ENCODE peak calls at places on chromosomes 4 and X, in eight cellular contexts. Y is HCT116, Q is SK-N-SH, O is A549, K is GM12878, L is Panc1, H is K562, F is HepG2. X is an unnamed sample.
A peak's percentile ranks its signal among the peaks of the same experiment; 100 is the strongest.

GRCh38 chrX:10939384-10939783 is 171.7 kb upstream of the HCCS start:
- DNase-seq in Y (no peak), Q (no peak), O (peak; percentile 4), K (no peak), L (no peak), H (no peak), F (peak; percentile 64), X (no peak)

GRCh38 chrX:33379839-33380238 is 168.5 kb upstream of the DMD start:
- DNase-seq in Y (no peak), Q (no peak), O (no peak), K (no peak), L (no peak), H (no peak), F (no peak), X (no peak)

GRCh38 chr4:37383579-37384229 is 139.2 kb downstream of the NWD2 start:
- DNase-seq in Y (peak; percentile 36), Q (peak; percentile 9), O (peak; percentile 14), K (no peak), L (peak; percentile 32), H (peak; percentile 41), F (peak; percentile 30), X (peak; percentile 44)

GRCh38 chr4:187993827-187994226 is 1.7 kb upstream of the ZFP42 start:
- DNase-seq in Y (peak; percentile 34), Q (no peak), O (peak; percentile 28), K (no peak), L (no peak), H (no peak), F (no peak), X (no peak)

GRCh38 chr4:73648478-73648877 is 28.2 kb upstream of the RASSF6 start:
- DNase-seq in Y (no peak), Q (no peak), O (no peak), K (no peak), L (no peak), H (no peak), F (no peak), X (no peak)

GRCh38 chrX:43813898-43814297 is 68.4 kb downstream of the MAOB start:
- DNase-seq in Y (peak; percentile 10), Q (no peak), O (peak; percentile 29), K (no peak), L (no peak), H (no peak), F (no peak), X (no peak)

GRCh38 chr4:140330311-140330900 is 43.0 kb upstream of the SCOC start:
- DNase-seq in Y (peak; percentile 44), Q (no peak), O (peak; percentile 41), K (no peak), L (no peak), H (peak; percentile 23), F (peak; percentile 18), X (no peak)

GRCh38 chrX:19204623-19205022 is 82.4 kb upstream of the ADGRG2 start:
- DNase-seq in Y (no peak), Q (no peak), O (no peak), K (no peak), L (no peak), H (no peak), F (no peak), X (no peak)

GRCh38 chr4:37825943-37826281 is 574 bp upstream of the PGM2 start:
- DNase-seq in Y (no peak), Q (peak; percentile 43), O (no peak), K (no peak), L (peak; percentile 25), H (no peak), F (no peak), X (no peak)

GRCh38 chr4:149441338-149441737 is 374.3 kb downstream of the IQCM start:
- DNase-seq in Y (no peak), Q (no peak), O (no peak), K (no peak), L (no peak), H (no peak), F (no peak), X (no peak)

GRCh38 chrX:20545538-20545937 is 278.8 kb upstream of the RPS6KA3 start:
- DNase-seq in Y (no peak), Q (no peak), O (no peak), K (no peak), L (no peak), H (no peak), F (no peak), X (no peak)

GRCh38 chr4:175422331-175422730 is 389.7 kb downstream of the GPM6A start:
- DNase-seq in Y (no peak), Q (no peak), O (peak; percentile 37), K (no peak), L (no peak), H (no peak), F (no peak), X (no peak)

GRCh38 chr4:90028460-90028859 is 98.7 kb upstream of the CCSER1 start:
- DNase-seq in Y (no peak), Q (no peak), O (no peak), K (no peak), L (no peak), H (no peak), F (no peak), X (no peak)

GRCh38 chr4:9944431-9945425 is 76.6 kb downstream of the SLC2A9 start:
- DNase-seq in Y (no peak), Q (no peak), O (no peak), K (no peak), L (no peak), H (no peak), F (no peak), X (no peak)

GRCh38 chr4:3637326-3638016 is 105.2 kb upstream of the LRPAP1 start:
- DNase-seq in Y (no peak), Q (no peak), O (no peak), K (no peak), L (no peak), H (no peak), F (no peak), X (no peak)

GRCh38 chrX:789096-789495 is 158.5 kb downstream of the SHOX start:
- DNase-seq in Y (no peak), Q (no peak), O (no peak), K (no peak), L (no peak), H (no peak), F (no peak), X (no peak)

GRCh38 chr4:156898373-156899117 is 73.1 kb downstream of the PDGFC start:
- DNase-seq in Y (no peak), Q (no peak), O (no peak), K (no peak), L (no peak), H (no peak), F (peak; percentile 35), X (peak; percentile 5)

GRCh38 chr4:2255501-2256155 is 6.3 kb downstream of the MXD4 start:
- DNase-seq in Y (no peak), Q (peak; percentile 53), O (no peak), K (no peak), L (no peak), H (no peak), F (no peak), X (no peak)

DNA sequence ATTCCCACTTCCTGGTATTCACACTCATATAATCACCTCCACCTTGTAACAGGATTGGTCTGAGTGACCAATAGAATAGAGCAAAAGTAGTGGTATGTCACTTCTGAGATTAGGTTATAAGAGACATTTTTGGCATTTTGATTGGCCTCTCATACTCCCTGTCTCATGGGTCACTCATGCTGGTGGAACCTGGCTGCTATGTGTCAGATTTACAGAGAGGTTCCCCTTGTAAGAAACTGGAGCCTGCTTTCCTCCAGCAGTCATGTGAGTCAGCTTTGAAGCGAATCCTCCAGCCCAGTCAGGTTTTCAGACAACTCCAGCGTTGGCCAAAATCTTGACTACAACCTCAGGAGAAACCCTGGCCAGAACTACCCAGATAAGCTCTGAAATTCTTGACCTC is 2.6 kb upstream of the OTUD4 start:
- DNase-seq in Y (no peak), Q (no peak), O (no peak), K (no peak), L (no peak), H (peak; percentile 11), F (no peak), X (no peak)
- TF ChIP-seq REST in Y (no peak), Q (no peak), O (no peak), K (no peak), L (no peak), H (no peak), F (no peak), X (no peak)

GRCh38 chr4:13526658-13527057 is 17.6 kb downstream of the NKX3-2 start:
- DNase-seq in Y (no peak), Q (no peak), O (no peak), K (no peak), L (no peak), H (no peak), F (no peak), X (no peak)
- TF ChIP-seq CTCF in Y (no peak), Q (no peak), O (no peak), K (no peak), L (no peak), H (no peak), F (no peak), X (no peak)

DNA sequence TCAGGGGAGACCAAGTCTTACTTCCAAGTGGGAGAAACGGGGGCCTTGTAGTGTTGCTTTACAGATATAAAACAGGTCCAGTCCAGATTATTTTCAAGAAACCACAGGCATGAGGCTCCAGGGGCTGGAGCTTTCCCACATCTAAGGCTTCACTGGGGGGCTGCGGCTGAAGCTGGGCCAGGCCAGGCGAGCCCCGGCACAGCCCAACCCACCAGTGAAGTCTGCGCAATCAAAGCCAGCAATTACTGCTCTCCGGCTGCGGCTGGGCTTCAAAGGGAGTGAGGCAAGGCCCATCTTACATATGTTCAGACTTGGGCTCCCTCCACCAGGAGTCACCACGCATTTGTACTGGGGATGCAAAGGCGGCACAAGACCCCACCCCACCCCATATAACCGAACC is 61.7 kb downstream of the HADH start:
- DNase-seq in Y (no peak), Q (no peak), O (no peak), K (no peak), L (no peak), H (no peak), F (no peak), X (no peak)
- TF ChIP-seq REST in Y (no peak), Q (no peak), O (no peak), K (no peak), L (no peak), H (no peak), F (no peak), X (no peak)

GRCh38 chr4:185015108-185015507 is 3.2 kb upstream of the HELT start:
- DNase-seq in Y (no peak), Q (no peak), O (no peak), K (no peak), L (no peak), H (no peak), F (no peak), X (no peak)
- TF ChIP-seq CTCF in Y (no peak), Q (peak; percentile 30), O (no peak), K (no peak), L (peak; percentile 27), H (no peak), F (no peak), X (no peak)

DNA sequence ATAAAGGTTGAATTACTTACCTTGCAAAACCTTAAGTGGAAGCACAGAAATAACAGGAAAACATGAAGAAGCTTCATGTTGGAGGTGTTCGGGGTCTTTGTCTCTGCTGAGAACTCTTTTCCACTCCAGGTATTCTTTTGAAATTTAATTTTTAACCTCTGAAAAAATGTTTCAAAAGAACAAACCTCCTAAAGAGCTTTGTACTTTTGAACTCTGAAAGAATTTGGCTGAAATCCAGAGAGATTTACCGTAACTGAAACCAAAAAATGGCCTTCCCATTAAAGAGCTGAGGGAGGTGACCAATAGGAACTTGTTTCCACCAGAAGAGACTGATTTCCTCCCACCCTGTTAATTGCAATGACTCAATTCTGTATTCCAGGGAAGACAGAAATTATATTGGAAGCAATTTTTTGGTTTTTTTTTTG is at the start of gene CFI:
- DNase-seq in Y (no peak), Q (no peak), O (no peak), K (no peak), L (no peak), H (no peak), F (peak; percentile 95), X (no peak)
- TF ChIP-seq REST in Y (no peak), Q (no peak), O (no peak), K (no peak), L (no peak), H (no peak), F (no peak), X (no peak)

X was measured in HL-60.